ENCODE peak calls at places on chromosomes 5 and 9, in five cellular contexts. P, H, Y, A and K are unnamed samples.

GRCh38 chr9:13919386-13919785 is 394.6 kb downstream of the NFIB start:
- DNase-seq in P (no peak), H (no peak), Y (no peak), A (no peak), K (no peak)

GRCh38 chr5:150163547-150164059 is 3.0 kb upstream of the CDX1 start:
- DNase-seq in P (peak; percentile 74), H (peak; percentile 73), Y (peak; percentile 41), A (no peak), K (peak; percentile 81)

GRCh38 chr9:16954032-16954431 is 83.6 kb upstream of the BNC2 start:
- DNase-seq in P (no peak), H (no peak), Y (no peak), A (no peak), K (no peak)

GRCh38 chr5:180820788-180821321 is 18.2 kb upstream of the MGAT1 start:
- DNase-seq in P (no peak), H (no peak), Y (no peak), A (no peak), K (peak; percentile 70)

GRCh38 chr9:4292781-4293180 is 7.1 kb downstream of the GLIS3 start:
- DNase-seq in P (no peak), H (no peak), Y (no peak), A (no peak), K (no peak)

GRCh38 chr9:68749579-68750159 is 44.6 kb downstream of the PIP5K1B start:
- DNase-seq in P (no peak), H (no peak), Y (no peak), A (no peak), K (no peak)

GRCh38 chr9:98808411-98808815 is 943 bp downstream of the GALNT12 start:
- DNase-seq in P (no peak), H (no peak), Y (peak; percentile 89), A (no peak), K (no peak)

GRCh38 chr5:96431376-96432244 is 1.4 kb downstream of the PCSK1 start:
- DNase-seq in P (no peak), H (no peak), Y (no peak), A (no peak), K (no peak)

GRCh38 chr5:139660105-139660915 is 12.2 kb downstream of the CXXC5 start:
- DNase-seq in P (peak; percentile 62), H (peak; percentile 96), Y (peak; percentile 92), A (no peak), K (peak; percentile 67)

GRCh38 chr9:125748511-125749099 is 1.4 kb downstream of the PBX3 start:
- DNase-seq in P (no peak), H (no peak), Y (no peak), A (no peak), K (peak; percentile 36)

GRCh38 chr5:136425914-136426313 is 60.6 kb upstream of the TRPC7 start:
- DNase-seq in P (no peak), H (no peak), Y (no peak), A (no peak), K (no peak)

GRCh38 chr5:39256472-39256871 is 37.1 kb upstream of the FYB1 start:
- DNase-seq in P (no peak), H (no peak), Y (no peak), A (no peak), K (no peak)

GRCh38 chr5:14417232-14417730 is 164.3 kb upstream of the OTULINL start:
- DNase-seq in P (no peak), H (no peak), Y (no peak), A (no peak), K (peak; percentile 40)

GRCh38 chr9:101881508-101881907 is 143.1 kb upstream of the GRIN3A start:
- DNase-seq in P (no peak), H (no peak), Y (no peak), A (no peak), K (no peak)

DNA sequence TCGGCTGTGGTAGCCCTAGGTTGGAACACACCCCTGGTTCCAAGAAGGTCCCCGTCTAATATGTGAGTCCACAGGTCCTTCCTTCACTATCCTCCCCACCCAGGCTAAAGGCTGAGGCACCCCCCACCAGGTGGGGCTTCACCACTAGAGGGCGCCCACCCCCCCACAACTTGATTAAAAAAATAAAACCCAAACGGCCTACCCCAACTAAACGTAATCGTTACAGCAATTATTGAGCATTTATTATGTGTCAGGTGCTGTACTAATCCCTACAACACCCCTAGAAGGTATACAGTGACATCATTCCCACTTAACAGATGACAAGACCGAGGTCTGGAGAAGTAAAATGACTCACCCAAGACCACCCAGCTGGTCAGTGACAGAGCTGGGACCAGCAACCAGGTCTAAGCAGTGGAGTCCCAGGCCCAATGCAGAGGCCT is 65.0 kb downstream of the FGF18 start:
- DNase-seq in P (peak; percentile 34), H (no peak), Y (no peak), A (no peak), K (peak; percentile 33)
- TF ChIP-seq CTCF in P (peak; percentile 42), H (peak; percentile 65), Y (no peak), A (peak; percentile 63), K (peak; percentile 81)

DNA sequence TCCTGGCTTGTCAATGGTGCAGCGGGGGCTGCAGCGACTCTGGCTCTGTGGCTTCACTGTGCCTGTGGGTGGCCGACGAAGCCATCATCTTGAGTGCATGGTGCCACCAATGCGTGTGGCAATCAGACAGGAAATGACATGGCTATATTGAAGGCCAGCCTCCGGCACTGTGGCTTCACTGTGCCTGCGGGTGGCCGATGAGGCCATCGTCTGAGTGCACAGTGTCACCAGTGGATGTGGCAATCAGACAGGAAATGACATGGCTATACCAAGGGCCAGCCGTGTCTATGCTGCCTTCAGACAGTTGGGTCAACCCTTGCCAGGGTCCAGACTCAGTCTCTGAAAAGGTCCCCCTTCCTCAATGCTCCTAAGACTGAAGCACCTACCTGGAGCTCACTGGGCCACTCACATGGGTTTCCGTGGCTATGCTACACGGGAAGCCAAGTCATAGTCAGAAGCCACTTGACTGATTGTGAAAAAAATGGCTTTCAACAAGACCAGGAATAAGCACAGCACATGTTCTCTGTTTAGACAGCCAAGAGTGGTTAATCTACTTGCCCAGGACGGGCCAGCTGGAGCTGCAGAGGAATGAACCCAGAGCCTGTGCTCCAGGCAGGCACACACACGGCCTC is 67.5 kb upstream of the S1PR3 start:
- DNase-seq in P (no peak), H (no peak), Y (no peak), A (no peak), K (no peak)
- H3K4me1 ChIP-seq in P (no peaks in the 10 kb centered on the region), H (no peaks in the 10 kb centered on the region), Y (no peaks in the 10 kb centered on the region), A (peaks cover 7% of the 10 kb centered on the region), K (no peaks in the 10 kb centered on the region)

DNA sequence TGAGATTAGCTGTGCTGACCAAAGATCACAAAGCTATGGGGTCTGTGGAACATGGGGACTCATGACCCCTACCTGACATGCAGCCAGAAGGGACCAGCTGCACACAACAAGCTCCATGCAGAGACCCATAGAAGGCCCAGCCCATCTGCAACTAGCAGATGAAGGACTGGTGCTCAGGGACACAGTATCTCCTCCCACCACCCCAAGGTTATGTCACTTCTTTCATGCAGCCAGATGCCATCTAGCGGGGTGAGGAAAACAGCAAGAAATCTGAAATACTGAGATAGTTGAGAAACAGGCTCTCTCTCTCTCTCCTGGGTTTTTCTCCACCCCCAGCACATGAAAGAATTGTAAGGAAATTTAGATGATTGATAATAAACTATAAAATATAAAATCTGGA is 161.3 kb upstream of the DAPK1 start:
- DNase-seq in P (no peak), H (no peak), Y (no peak), A (no peak), K (no peak)
- TF ChIP-seq CTCF in P (no peak), H (no peak), Y (no peak), A (no peak), K (no peak)

GRCh38 chr9:136031094-136031493 is 64.0 kb downstream of the NACC2 start:
- DNase-seq in P (no peak), H (no peak), Y (no peak), A (no peak), K (no peak)

GRCh38 chr9:136026266-136026942 is 65.2 kb upstream of the UBAC1 start:
- DNase-seq in P (no peak), H (no peak), Y (no peak), A (no peak), K (no peak)

GRCh38 chr9:136031741-136032638 is 63.1 kb downstream of the NACC2 start:
- DNase-seq in P (no peak), H (no peak), Y (no peak), A (no peak), K (no peak)

GRCh38 chr9:136028760-136029470 is 66.2 kb downstream of the NACC2 start:
- DNase-seq in P (no peak), H (peak; percentile 5), Y (no peak), A (no peak), K (no peak)

DNA sequence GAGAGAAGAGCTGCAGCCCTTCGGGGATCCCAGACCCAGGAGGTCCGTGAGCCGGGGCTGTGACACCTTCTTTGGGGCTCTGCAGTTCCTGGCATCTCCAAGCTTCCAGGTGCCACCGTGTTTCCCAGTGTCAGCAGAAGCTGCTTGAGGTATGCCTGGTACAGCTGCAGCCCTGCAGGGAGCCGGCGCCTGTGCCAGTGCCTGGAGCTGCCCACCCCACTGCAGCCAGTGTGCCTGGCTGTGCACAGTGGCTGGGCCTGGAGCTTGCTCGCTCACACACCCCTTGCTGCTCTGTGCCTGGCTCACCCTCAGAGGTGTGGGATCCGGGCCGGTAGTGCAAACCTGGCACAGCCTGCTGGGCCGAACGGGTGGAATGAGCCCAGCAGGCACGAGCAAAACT is 65.5 kb downstream of the NACC2 start:
- DNase-seq in P (no peak), H (no peak), Y (no peak), A (no peak), K (no peak)
- H3K4me1 ChIP-seq in P (no peaks in the 10 kb centered on the region), H (peaks cover 31% of the 10 kb centered on the region), Y (peaks cover 68% of the 10 kb centered on the region), A (peaks cover 40% of the 10 kb centered on the region), K (peaks cover 24% of the 10 kb centered on the region)

DNA sequence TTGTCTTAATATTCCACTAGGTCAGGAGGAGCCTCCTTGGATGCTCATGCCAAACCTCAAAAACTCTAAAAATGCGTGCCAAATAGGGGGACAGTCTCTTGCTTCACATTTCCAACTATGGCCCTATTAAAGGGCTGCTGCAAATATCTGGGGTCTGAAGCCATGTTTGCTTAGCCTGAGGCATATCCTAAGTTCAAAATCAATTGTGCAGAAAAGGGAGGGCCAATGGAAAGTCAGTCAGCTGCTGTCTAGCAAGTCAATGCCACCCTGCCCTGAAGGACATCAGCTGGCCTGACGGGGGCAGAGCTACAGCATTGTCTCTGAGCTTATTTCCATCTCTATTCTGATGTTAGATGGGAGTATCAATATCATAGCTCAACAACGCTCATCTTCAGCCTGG is 93.6 kb downstream of the SH3TC2 start:
- DNase-seq in P (no peak), H (peak; percentile 53), Y (no peak), A (no peak), K (no peak)
- TF ChIP-seq CTCF in P (no peak), H (peak; percentile 35), Y (no peak), A (no peak), K (no peak)